ENCODE peak calls at places on chromosomes 3 and 15, in five cellular contexts. G is breast epithelium, C is trophoblast cell, K is GM23248, X is iris pigment epithelial cell. R is an unnamed sample.

GRCh38 chr3:23113455-23114171 is 89.5 kb upstream of the UBE2E2 start:
- DNase-seq in G (no peak), C (peak; percentile 80), K (peak; percentile 71), X (peak; percentile 42), R (no peak)

GRCh38 chr3:114545196-114545595 is 251.4 kb downstream of the TIGIT start:
- DNase-seq in G (no peak), C (no peak), K (no peak), X (no peak), R (no peak)

GRCh38 chr15:51842852-51843737 is 13.6 kb downstream of the TMOD3 start:
- DNase-seq in G (no peak), C (peak; percentile 82), K (peak; percentile 58), X (peak; percentile 78), R (no peak)

GRCh38 chr15:48149858-48150257 is 28.2 kb downstream of the MYEF2 start:
- DNase-seq in G (no peak), C (peak; percentile 1), K (peak; percentile 34), X (peak; percentile 91), R (no peak)

GRCh38 chr3:29064085-29064484 is 216.8 kb upstream of the RBMS3 start:
- DNase-seq in G (no peak), C (no peak), K (peak; percentile 54), X (peak; percentile 81), R (no peak)

GRCh38 chr3:12734960-12735359 is 24.1 kb downstream of the TMEM40 start:
- DNase-seq in G (no peak), C (no peak), K (no peak), X (no peak), R (no peak)

GRCh38 chr3:159807137-159808028 is 181.3 kb upstream of the IL12A start:
- DNase-seq in G (no peak), C (no peak), K (no peak), X (no peak), R (no peak)

GRCh38 chr3:184679056-184679502 is 32.8 kb downstream of the MAGEF1 start:
- DNase-seq in G (no peak), C (no peak), K (no peak), X (no peak), R (no peak)

GRCh38 chr15:63509933-63510547 is 5.6 kb downstream of the USP3 start:
- DNase-seq in G (no peak), C (peak; percentile 56), K (peak; percentile 85), X (peak; percentile 77), R (no peak)

GRCh38 chr3:45026957-45027356 is 854 bp downstream of the CLEC3B start:
- DNase-seq in G (no peak), C (no peak), K (peak; percentile 95), X (peak; percentile 36), R (no peak)